ENCODE peak calls at places on chromosome 3, in nine cellular contexts. Q, F, I, J, P, H, A, D and W are unnamed samples.

GRCh38 chr3:196994056-196994455 is 25.4 kb upstream of the PIGZ start:
- DNase-seq in J (no peak), P (no peak), H (no peak), A (no peak), Q (no peak), D (no peak), I (no peak), F (no peak), W (no peak)

GRCh38 chr3:3170998-3171397 is 8.5 kb downstream of the CRBN start:
- DNase-seq in Q (peak), J (no peak), I (no peak), P (peak), H (no peak), F (no peak), D (no peak), A (peak), W (no peak)

GRCh38 chr3:160883373-160883772 is 127.3 kb downstream of the PPM1L start:
- DNase-seq in H (no peak), F (no peak), Q (no peak), D (no peak), A (no peak), J (no peak), I (no peak), P (no peak), W (no peak)

GRCh38 chr3:167304077-167304476 is 76.0 kb downstream of the ZBBX start:
- DNase-seq in J (no peak), A (peak), D (no peak), F (no peak), H (no peak), Q (peak), I (no peak), P (no peak), W (no peak)

GRCh38 chr3:133428552-133428951 is 28.7 kb downstream of the BFSP2 start:
- DNase-seq in J (no peak), I (no peak), Q (no peak), H (no peak), F (no peak), A (no peak), P (no peak), D (no peak), W (no peak)

GRCh38 chr3:195877767-195878423 is 30.5 kb downstream of the TNK2 start:
- DNase-seq in J (no peak), H (no peak), P (no peak), A (no peak), Q (no peak), D (no peak), I (no peak), F (no peak), W (no peak)

GRCh38 chr3:116342499-116342898 is 102.8 kb downstream of the LSAMP start:
- DNase-seq in F (no peak), A (no peak), H (no peak), Q (no peak), P (no peak), J (no peak), D (no peak), I (no peak), W (no peak)

GRCh38 chr3:127717357-127718243 is 44.8 kb downstream of the ABTB1 start:
- DNase-seq in J (no peak), H (no peak), Q (no peak), D (no peak), I (no peak), P (no peak), A (no peak), F (no peak), W (no peak)

GRCh38 chr3:46505953-46506352 is 8.2 kb downstream of the RTP3 start:
- DNase-seq in H (no peak), D (no peak), Q (no peak), A (no peak), J (no peak), P (no peak), I (no peak), F (no peak), W (no peak)

GRCh38 chr3:78809941-78810340 is 957.9 kb downstream of the ROBO1 start:
- DNase-seq in A (no peak), I (peak), J (no peak), P (no peak), F (no peak), D (no peak), Q (no peak), H (no peak), W (no peak)

GRCh38 chr3:23629181-23629893 is 176.4 kb upstream of the UBE2E1 start:
- DNase-seq in Q (no peak), D (no peak), H (no peak), A (peak), I (no peak), J (peak), F (no peak), P (peak), W (no peak)

GRCh38 chr3:98613616-98614015 is 20.2 kb upstream of the CPOX start:
- DNase-seq in P (no peak), Q (no peak), H (no peak), F (no peak), D (no peak), J (no peak), A (no peak), I (no peak), W (no peak)

DNA sequence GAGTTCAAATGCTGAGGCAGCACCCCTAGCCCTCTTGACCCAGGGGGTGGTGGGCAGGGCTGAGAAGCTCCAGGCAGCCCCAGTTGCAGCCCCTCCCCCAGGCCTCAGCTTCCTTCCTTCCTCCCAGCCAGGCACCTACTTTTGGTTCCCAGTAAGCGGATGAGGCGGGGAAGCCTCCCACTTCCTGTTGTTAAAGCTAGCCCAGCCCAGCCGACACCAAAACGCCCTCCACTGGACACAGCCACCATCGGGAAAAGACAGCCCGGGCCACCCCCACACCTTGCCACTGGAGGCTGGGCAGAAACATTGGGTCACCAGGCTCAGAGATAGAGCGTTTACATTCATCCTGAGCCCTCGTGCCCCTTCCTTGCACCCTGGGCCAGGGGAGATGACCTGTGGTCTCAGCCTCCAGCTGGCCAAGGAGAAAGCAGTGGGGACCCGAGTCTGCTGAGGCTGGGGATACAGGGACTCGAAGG is 3.5 kb downstream of the DUSP7 start:
- DNase-seq in H (peak), J (peak), P (peak), Q (peak), D (no peak), I (peak), F (peak), A (peak), W (no peak)
- TF ChIP-seq CTCF in H (no peak), J (peak), P (peak), Q (peak), D (no peak), I (peak), F (no peak), A (no peak), W (no peak)

GRCh38 chr3:107468782-107469181 is 54.0 kb upstream of the BBX start:
- DNase-seq in I (no peak), P (no peak), Q (peak), A (no peak), J (no peak), F (no peak), H (no peak), D (no peak), W (no peak)
- TF ChIP-seq CTCF in I (no peak), P (no peak), Q (no peak), A (no peak), J (no peak), F (no peak), H (no peak), D (no peak), W (no peak)

DNA sequence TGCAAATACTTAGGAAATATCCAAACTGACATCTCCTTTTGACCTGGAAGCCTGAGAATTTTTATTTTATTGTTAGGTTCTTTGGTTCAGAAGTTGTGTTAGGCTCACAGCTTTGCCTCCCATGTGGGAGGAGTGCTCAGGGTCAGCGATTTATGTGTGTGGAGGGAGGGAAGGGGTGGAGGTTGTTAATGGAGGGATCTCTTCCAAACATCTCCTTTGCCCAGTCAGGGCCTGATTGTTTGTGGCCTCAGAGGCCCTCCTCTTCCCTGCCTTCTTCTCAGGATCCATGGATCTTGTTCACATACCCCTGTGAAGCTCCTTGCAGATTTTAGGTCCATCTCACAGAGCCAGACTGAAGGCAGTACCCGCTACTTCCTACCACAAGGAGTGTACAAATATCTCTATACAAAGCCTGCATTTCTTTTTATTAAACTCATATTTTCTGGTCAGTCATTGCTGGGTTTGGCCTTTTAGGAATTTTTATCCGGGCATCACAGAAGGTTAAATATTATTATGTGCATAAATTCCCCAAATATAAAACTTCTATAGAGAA is 40.3 kb downstream of the BBX start:
- DNase-seq in F (no peak), D (no peak), A (no peak), J (no peak), P (no peak), I (no peak), Q (peak), H (no peak), W (no peak)
- TF ChIP-seq CTCF in F (no peak), D (peak), A (no peak), J (no peak), P (no peak), I (no peak), Q (no peak), H (no peak), W (no peak)

GRCh38 chr3:70108072-70108471 is 108.5 kb downstream of the SAMMSON start:
- DNase-seq in D (no peak), P (peak), F (no peak), Q (peak), H (peak), I (no peak), A (peak), J (no peak), W (no peak)
- TF ChIP-seq CTCF in D (peak), P (peak), F (peak), Q (peak), H (peak), I (peak), A (no peak), J (peak), W (no peak)